ENCODE peak calls at places on chromosome 19, in seven cellular contexts. U is PC-9, V is right cardiac atrium, H is pancreas, C is ascending aorta, D is ovary, F is tibial artery. E is an unnamed sample.
A peak's percentile ranks its signal among the peaks of the same experiment; 100 is the strongest.

GRCh38 chr19:18279516-18280246 is 1.7 kb downstream of the JUND start:
- DNase-seq in U (peak; percentile 88), V (peak; percentile 93), H (peak; percentile 94), C (peak; percentile 70), D (peak; percentile 89), F (peak; percentile 92), E (peak; percentile 99)

GRCh38 chr19:53881482-53882390 is at the start of gene PRKCG:
- DNase-seq in U (peak; percentile 72), V (peak; percentile 53), H (peak; percentile 45), C (no peak), D (no peak), F (no peak), E (no peak)

GRCh38 chr19:32373614-32374295 is 28.3 kb downstream of the ZNF507 start:
- DNase-seq in U (peak; percentile 99), V (no peak), H (peak; percentile 74), C (no peak), D (peak; percentile 50), F (peak; percentile 32), E (no peak)

GRCh38 chr19:39518458-39518857 is 3.5 kb downstream of the SELENOV start:
- DNase-seq in U (no peak), V (no peak), H (no peak), C (no peak), D (no peak), F (no peak), E (no peak)

GRCh38 chr19:35133826-35134225 is 1.0 kb downstream of the LGI4 start:
- DNase-seq in U (no peak), V (no peak), H (no peak), C (no peak), D (no peak), F (no peak), E (no peak)

GRCh38 chr19:33825556-33825955 is 28.9 kb downstream of the KCTD15 start:
- DNase-seq in U (no peak), V (no peak), H (no peak), C (no peak), D (no peak), F (no peak), E (no peak)

GRCh38 chr19:35140898-35141626 is 2.0 kb upstream of the FXYD7 start:
- DNase-seq in U (peak; percentile 77), V (peak; percentile 95), H (peak; percentile 93), C (peak; percentile 77), D (peak; percentile 94), F (peak; percentile 94), E (peak; percentile 99)

GRCh38 chr19:7729211-7729610 is 2.7 kb downstream of the CLEC4G start:
- DNase-seq in U (no peak), V (no peak), H (no peak), C (no peak), D (no peak), F (no peak), E (no peak)

DNA sequence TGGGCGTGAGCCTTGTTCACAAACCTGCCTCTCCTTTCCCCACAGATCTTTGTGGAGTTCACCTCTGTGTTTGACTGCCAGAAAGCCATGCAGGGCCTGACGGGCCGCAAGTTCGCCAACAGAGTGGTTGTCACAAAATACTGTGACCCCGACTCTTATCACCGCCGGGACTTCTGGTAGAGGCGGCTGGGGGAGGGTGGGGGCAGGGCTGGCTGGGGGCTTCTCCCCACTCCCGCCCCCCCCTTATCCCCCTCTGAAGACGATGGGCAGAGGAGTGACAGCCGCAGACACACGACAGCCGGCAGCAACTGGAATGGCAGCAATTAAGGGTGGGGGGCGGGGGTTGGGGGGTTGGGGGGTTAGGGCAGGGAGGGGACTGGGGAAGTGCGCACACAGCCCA is 1.1 kb upstream of the EPN1 start:
- DNase-seq in U (no peak), V (no peak), H (no peak), C (no peak), D (no peak), F (no peak), E (no peak)
- H3K4me1 ChIP-seq in U (peaks cover 45% of the 10 kb centered on the region), V (peaks cover 5% of the 10 kb centered on the region), H (peaks cover 18% of the 10 kb centered on the region), C (peaks cover 6% of the 10 kb centered on the region), D (peaks cover 9% of the 10 kb centered on the region), F (no peaks in the 10 kb centered on the region), E (peaks cover 71% of the 10 kb centered on the region)

DNA sequence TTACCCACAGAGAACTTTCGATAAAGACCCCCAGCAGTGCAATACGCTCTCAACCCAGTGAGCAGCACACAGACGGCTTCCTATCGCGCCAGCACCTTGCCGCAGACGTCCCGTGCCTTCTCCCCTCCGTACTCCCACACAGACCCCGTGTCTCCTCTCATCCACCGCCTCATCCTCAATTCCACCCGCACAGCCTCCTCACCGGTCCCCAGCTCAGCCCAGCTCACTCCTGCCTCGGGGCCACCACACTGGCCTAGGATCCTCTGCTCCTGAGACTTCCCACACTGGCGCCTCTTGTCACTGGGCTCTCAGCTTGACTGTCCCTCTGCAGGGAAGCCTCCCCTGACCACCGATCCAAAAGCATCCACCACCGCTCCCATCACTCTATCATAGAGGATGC is 9.0 kb downstream of the MLLT1 start:
- DNase-seq in U (no peak), V (no peak), H (no peak), C (no peak), D (no peak), F (no peak), E (no peak)
- H3K4me1 ChIP-seq in U (no peaks in the 10 kb centered on the region), V (peaks cover 36% of the 10 kb centered on the region), H (peaks cover 37% of the 10 kb centered on the region), C (peaks cover 17% of the 10 kb centered on the region), D (peaks cover 40% of the 10 kb centered on the region), F (peaks cover 5% of the 10 kb centered on the region), E (peaks cover 75% of the 10 kb centered on the region)

GRCh38 chr19:50686310-50687032 is 33.1 kb downstream of the SHANK1 start:
- DNase-seq in U (no peak), V (no peak), H (no peak), C (no peak), D (no peak), F (no peak), E (no peak)

GRCh38 chr19:50690439-50690838 is 29.2 kb downstream of the SHANK1 start:
- DNase-seq in U (no peak), V (no peak), H (no peak), C (no peak), D (no peak), F (no peak), E (no peak)

GRCh38 chr19:50693064-50693975 is 26.3 kb downstream of the SHANK1 start:
- DNase-seq in U (no peak), V (no peak), H (no peak), C (no peak), D (no peak), F (no peak), E (no peak)

GRCh38 chr19:50688766-50689165 is 30.8 kb downstream of the SHANK1 start:
- DNase-seq in U (no peak), V (no peak), H (no peak), C (no peak), D (no peak), F (no peak), E (no peak)
- H3K4me1 ChIP-seq in U (no peaks in the 10 kb centered on the region), V (no peaks in the 10 kb centered on the region), H (no peaks in the 10 kb centered on the region), C (no peaks in the 10 kb centered on the region), D (no peaks in the 10 kb centered on the region), F (no peaks in the 10 kb centered on the region), E (no peaks in the 10 kb centered on the region)

GRCh38 chr19:28424041-28424440 is 788.9 kb downstream of the UQCRFS1 start:
- DNase-seq in U (no peak), V (no peak), H (no peak), C (no peak), D (no peak), F (no peak), E (no peak)

GRCh38 chr19:28422791-28423650 is 789.9 kb downstream of the UQCRFS1 start:
- DNase-seq in U (no peak), V (no peak), H (no peak), C (no peak), D (no peak), F (no peak), E (no peak)

GRCh38 chr19:28425431-28425931 is 787.5 kb downstream of the UQCRFS1 start:
- DNase-seq in U (no peak), V (no peak), H (no peak), C (no peak), D (no peak), F (no peak), E (no peak)

GRCh38 chr19:28426110-28426901 is 786.6 kb downstream of the UQCRFS1 start:
- DNase-seq in U (no peak), V (no peak), H (no peak), C (no peak), D (no peak), F (no peak), E (no peak)

DNA sequence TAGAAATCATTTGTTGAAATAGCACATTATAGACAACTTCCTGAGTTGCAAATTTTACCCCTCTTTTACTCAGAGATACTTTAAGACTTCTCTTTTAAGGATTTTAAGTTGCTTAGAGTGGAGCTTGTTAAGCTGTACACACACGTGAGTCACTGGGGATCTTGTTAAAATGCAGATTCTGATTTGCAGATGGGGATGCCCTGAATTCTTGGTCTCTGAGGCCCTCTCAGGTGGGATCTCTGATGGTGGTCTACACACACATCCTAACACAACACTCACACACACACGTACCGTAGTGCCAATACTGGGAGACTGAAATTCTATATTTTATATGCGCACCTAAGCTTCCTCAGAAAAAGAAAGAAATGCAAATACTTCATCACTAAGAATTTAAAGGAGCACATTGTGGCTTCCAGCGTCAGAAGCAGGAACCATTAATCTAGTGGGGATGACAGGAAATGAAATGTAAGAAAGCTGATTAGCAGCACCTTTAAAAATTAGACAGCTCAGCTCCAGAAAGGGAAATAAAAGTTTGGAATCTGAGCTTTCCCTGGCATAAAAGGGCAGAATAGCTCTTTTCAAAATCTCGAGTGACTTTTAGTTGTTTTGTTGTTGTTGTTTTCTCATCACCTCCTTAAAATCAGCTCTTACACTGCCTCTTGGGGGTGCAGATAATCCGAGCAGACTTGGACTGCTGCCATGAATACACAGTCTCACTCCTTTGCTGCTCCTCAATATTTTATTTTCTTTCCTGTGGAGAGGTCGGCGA is 788.1 kb downstream of the UQCRFS1 start:
- DNase-seq in U (no peak), V (no peak), H (no peak), C (no peak), D (no peak), F (no peak), E (no peak)
- H3K4me1 ChIP-seq in U (no peaks in the 10 kb centered on the region), V (no peaks in the 10 kb centered on the region), H (no peaks in the 10 kb centered on the region), C (no peaks in the 10 kb centered on the region), D (no peaks in the 10 kb centered on the region), F (no peaks in the 10 kb centered on the region), E (no peaks in the 10 kb centered on the region)

GRCh38 chr19:1216756-1217155 is 11.2 kb downstream of the STK11 start:
- DNase-seq in U (no peak), V (no peak), H (no peak), C (no peak), D (no peak), F (no peak), E (no peak)

GRCh38 chr19:1214299-1214861 is 8.8 kb downstream of the STK11 start:
- DNase-seq in U (no peak), V (no peak), H (no peak), C (no peak), D (no peak), F (no peak), E (no peak)

GRCh38 chr19:1217366-1217765 is 11.8 kb downstream of the STK11 start:
- DNase-seq in U (no peak), V (no peak), H (no peak), C (no peak), D (no peak), F (no peak), E (no peak)

GRCh38 chr19:1213391-1214286 is 8.1 kb downstream of the STK11 start:
- DNase-seq in U (no peak), V (peak; percentile 75), H (no peak), C (peak; percentile 65), D (no peak), F (peak; percentile 72), E (no peak)

GRCh38 chr19:1214862-1215731 is 9.5 kb downstream of the STK11 start:
- DNase-seq in U (peak; percentile 70), V (peak; percentile 73), H (peak; percentile 60), C (peak; percentile 41), D (no peak), F (peak; percentile 78), E (no peak)
- H3K4me1 ChIP-seq in U (peaks cover 31% of the 10 kb centered on the region), V (peaks cover 17% of the 10 kb centered on the region), H (peaks cover 23% of the 10 kb centered on the region), C (peaks cover 23% of the 10 kb centered on the region), D (peaks cover 14% of the 10 kb centered on the region), F (peaks cover 9% of the 10 kb centered on the region), E (peaks cover 93% of the 10 kb centered on the region)

GRCh38 chr19:10889880-10890279 is 18.5 kb downstream of the CARM1 start:
- DNase-seq in U (no peak), V (no peak), H (no peak), C (no peak), D (no peak), F (no peak), E (no peak)
- H3K4me1 ChIP-seq in U (no peaks in the 10 kb centered on the region), V (peaks cover 6% of the 10 kb centered on the region), H (no peaks in the 10 kb centered on the region), C (no peaks in the 10 kb centered on the region), D (peaks cover 23% of the 10 kb centered on the region), F (no peaks in the 10 kb centered on the region), E (peaks cover 32% of the 10 kb centered on the region)

E was measured in esophagus muscularis mucosa.